ENCODE peak calls at places on chromosomes 7 and 10, in seven cellular contexts. D is activated T-cell treated with anti-CD3 and anti-CD28 coated beads for 1 hour; F is thoracic aorta; E is COR-L47; N is activated T-helper 1 cell treated with anti-CD3 and anti-CD28 coated beads, Interleukin-12 subunit alpha, Interleukin-12 subunit beta, Interleukin-2, Interleukin-4 antibody, amounts not matched to agents 30 ng/mL and 10 ng/mL and 1 ng/mL, durations not matched to agents 14 hours and 24 hours and 36 hours; X is choroid plexus epithelial cell; B is NCI-H1105. O is an unnamed sample.

GRCh38 chr10:32713560-32713959 is 244.5 kb downstream of the ITGB1 start:
- DNase-seq in E (no peak), N (no peak), B (no peak), X (peak), D (no peak), F (no peak), O (no peak)

GRCh38 chr7:8190121-8190895 is 71.7 kb downstream of the ICA1 start:
- DNase-seq in N (peak), F (no peak), D (peak), E (peak), B (peak), X (peak), O (peak)

GRCh38 chr10:49831352-49832040 is 69.4 kb upstream of the OGDHL start:
- DNase-seq in E (no peak), B (no peak), N (no peak), F (no peak), D (no peak), X (peak), O (no peak)

GRCh38 chr7:135712182-135712782 is 15.7 kb downstream of the SLC13A4 start:
- DNase-seq in X (no peak), F (no peak), E (peak), D (no peak), B (no peak), N (no peak), O (no peak)

GRCh38 chr7:108973075-108973474 is 403.4 kb downstream of the DNAJB9 start:
- DNase-seq in D (no peak), E (peak), B (peak), F (no peak), N (no peak), X (peak), O (no peak)

GRCh38 chr7:1758417-1758858 is 88.4 kb downstream of the ELFN1 start:
- DNase-seq in D (no peak), X (peak), F (no peak), N (no peak), E (peak), B (peak), O (no peak)

GRCh38 chr7:157112706-157113105 is 26.0 kb upstream of the UBE3C start:
- DNase-seq in E (no peak), D (no peak), F (no peak), N (no peak), B (no peak), X (no peak), O (no peak)

GRCh38 chr10:11328264-11329054 is 283.0 kb downstream of the USP6NL start:
- DNase-seq in B (no peak), N (no peak), D (no peak), E (no peak), X (no peak), F (no peak), O (no peak)

GRCh38 chr10:43061331-43061730 is 15.5 kb upstream of the RET start:
- DNase-seq in E (no peak), B (no peak), D (no peak), X (no peak), N (no peak), F (no peak), O (no peak)

GRCh38 chr7:92433019-92433418 is 14.3 kb upstream of the GATAD1 start:
- DNase-seq in B (no peak), F (no peak), E (no peak), X (no peak), D (no peak), N (no peak), O (no peak)

GRCh38 chr10:33113111-33113856 is 155.3 kb upstream of the ITGB1 start:
- DNase-seq in E (no peak), X (peak), F (no peak), D (no peak), N (no peak), B (no peak), O (no peak)

GRCh38 chr7:87220026-87220733 is 648 bp upstream of the TMEM243 start:
- DNase-seq in B (peak), D (peak), X (peak), E (peak), N (peak), F (peak), O (peak)

GRCh38 chr10:970311-971149 is 17.7 kb upstream of the GTPBP4 start:
- DNase-seq in N (no peak), B (peak), F (no peak), D (no peak), E (no peak), X (peak), O (no peak)

GRCh38 chr7:26374665-26375373 is 83.2 kb downstream of the SNX10 start:
- DNase-seq in X (no peak), B (no peak), E (no peak), D (no peak), F (no peak), N (no peak), O (no peak)

GRCh38 chr7:44104880-44105771 is 981 bp downstream of the AEBP1 start:
- DNase-seq in N (no peak), E (no peak), D (no peak), B (no peak), X (peak), F (no peak), O (peak)

GRCh38 chr7:158549176-158549833 is 38.3 kb downstream of the PTPRN2 start:
- DNase-seq in B (no peak), N (no peak), D (no peak), X (peak), F (no peak), E (no peak), O (peak)

GRCh38 chr7:2116086-2116810 is 116.5 kb downstream of the MAD1L1 start:
- DNase-seq in D (no peak), N (no peak), E (no peak), B (no peak), F (no peak), X (peak), O (no peak)

GRCh38 chr10:44860811-44861751 is 50.1 kb upstream of the TMEM72 start:
- DNase-seq in E (no peak), F (peak), B (no peak), D (no peak), N (no peak), X (peak), O (no peak)

GRCh38 chr10:79948976-79949722 is at the start of gene SFTPD:
- DNase-seq in D (no peak), B (no peak), F (no peak), X (peak), E (no peak), N (no peak), O (no peak)

GRCh38 chr10:47223236-47223635 is 76.8 kb upstream of the GDF10 start:
- DNase-seq in E (no peak), X (no peak), D (no peak), B (no peak), N (no peak), F (no peak), O (no peak)

GRCh38 chr10:130038611-130039109 is 72.0 kb downstream of the C10orf143 start:
- DNase-seq in B (no peak), F (no peak), N (no peak), E (no peak), D (no peak), X (no peak), O (no peak)

GRCh38 chr10:13555884-13556529 is 27.2 kb upstream of the BEND7 start:
- DNase-seq in B (peak), D (no peak), N (no peak), E (peak), X (no peak), F (no peak), O (no peak)

GRCh38 chr10:77121829-77122228 is 515.8 kb downstream of the KCNMA1 start:
- DNase-seq in F (no peak), D (no peak), B (no peak), E (no peak), N (no peak), X (no peak), O (no peak)

GRCh38 chr7:17239683-17240521 is 58.5 kb upstream of the AHR start:
- DNase-seq in E (no peak), N (no peak), D (no peak), X (peak), B (no peak), F (no peak), O (no peak)

GRCh38 chr7:112990619-112991018 is 96.0 kb downstream of the GPR85 start:
- DNase-seq in E (no peak), B (no peak), F (no peak), N (no peak), D (no peak), X (peak), O (no peak)

O was measured in tibial nerve.